ENCODE peak calls at places on chromosomes 5 and 9, in four cellular contexts. One of them, this sample, is unnamed.

GRCh38 chr5:147490989-147491388 is 18.9 kb downstream of the DPYSL3 start:
- DNase-seq in HepG2: no peak
- DNase-seq in WTC11: no peak
- DNase-seq in K562: no peak
- DNase-seq in this sample: no peak

GRCh38 chr5:16304846-16305245 is 125.3 kb upstream of the MARCHF11 start:
- DNase-seq in HepG2: no peak
- DNase-seq in WTC11: no peak
- DNase-seq in K562: no peak
- DNase-seq in this sample: no peak

GRCh38 chr9:23686257-23686656 is 139.8 kb downstream of the ELAVL2 start:
- DNase-seq in HepG2: no peak
- DNase-seq in WTC11: no peak
- DNase-seq in K562: no peak
- DNase-seq in this sample: no peak

GRCh38 chr5:72760259-72760658 is 56.2 kb upstream of the TNPO1 start:
- DNase-seq in HepG2: no peak
- DNase-seq in WTC11: no peak
- DNase-seq in K562: no peak
- DNase-seq in this sample: no peak

GRCh38 chr5:130496215-130496614 is 592.0 kb downstream of the CHSY3 start:
- DNase-seq in HepG2: no peak
- DNase-seq in WTC11: no peak
- DNase-seq in K562: no peak
- DNase-seq in this sample: no peak

GRCh38 chr9:134840511-134840910 is 40.1 kb upstream of the FCN2 start:
- DNase-seq in HepG2: no peak
- DNase-seq in WTC11: no peak
- DNase-seq in K562: no peak
- DNase-seq in this sample: no peak

GRCh38 chr9:89884356-89885083 is 279.7 kb downstream of the GADD45G start:
- DNase-seq in HepG2: no peak
- DNase-seq in WTC11: no peak
- DNase-seq in K562: no peak
- DNase-seq in this sample: no peak

GRCh38 chr5:27474395-27474794 is 436.0 kb upstream of the CDH9 start:
- DNase-seq in HepG2: no peak
- DNase-seq in WTC11: no peak
- DNase-seq in K562: no peak
- DNase-seq in this sample: no peak

GRCh38 chr9:107487521-107488399 is 1.8 kb downstream of the KLF4 start:
- DNase-seq in HepG2: no peak
- DNase-seq in WTC11: peak
- DNase-seq in K562: no peak
- DNase-seq in this sample: no peak

GRCh38 chr9:78023003-78023741 is 8.4 kb downstream of the GNAQ start:
- DNase-seq in HepG2: peak
- DNase-seq in WTC11: no peak
- DNase-seq in K562: no peak
- DNase-seq in this sample: no peak
- TF ChIP-seq ELF4 in HepG2: no peak
- TF ChIP-seq ELF4 in WTC11: no peak
- TF ChIP-seq ELF4 in K562: no peak
- TF ChIP-seq ELF4 in this sample: no peak

GRCh38 chr9:4566806-4567205 is 76.5 kb downstream of the SLC1A1 start:
- DNase-seq in HepG2: no peak
- DNase-seq in WTC11: no peak
- DNase-seq in K562: no peak
- DNase-seq in this sample: no peak

GRCh38 chr9:4559238-4560182 is 69.2 kb downstream of the SLC1A1 start:
- DNase-seq in HepG2: no peak
- DNase-seq in WTC11: no peak
- DNase-seq in K562: no peak
- DNase-seq in this sample: no peak

GRCh38 chr9:4567601-4568000 is 77.3 kb downstream of the SLC1A1 start:
- DNase-seq in HepG2: no peak
- DNase-seq in WTC11: no peak
- DNase-seq in K562: no peak
- DNase-seq in this sample: no peak

GRCh38 chr9:4558599-4558998 is 68.3 kb downstream of the SLC1A1 start:
- DNase-seq in HepG2: no peak
- DNase-seq in WTC11: no peak
- DNase-seq in K562: no peak
- DNase-seq in this sample: no peak

DNA sequence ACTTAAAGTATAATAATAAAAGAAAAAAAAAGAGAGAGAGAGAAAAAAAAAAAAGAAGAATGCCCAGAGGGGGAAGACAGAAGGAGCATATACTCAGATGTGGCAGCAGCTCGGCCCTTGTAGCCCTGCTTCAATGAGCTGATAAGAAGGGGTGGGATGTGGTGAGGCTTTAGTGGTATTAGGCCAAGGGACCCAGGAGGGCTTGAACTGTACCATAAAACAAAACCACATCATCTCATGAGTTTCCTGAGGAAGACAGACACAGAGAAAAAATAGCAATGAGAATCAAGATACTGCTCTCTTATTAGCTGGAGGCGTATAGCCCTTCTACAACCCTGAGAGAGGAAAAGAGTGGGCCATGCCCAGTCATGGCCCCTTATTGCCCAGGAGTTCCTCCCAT is 72.8 kb downstream of the SLC1A1 start:
- DNase-seq in HepG2: no peak
- DNase-seq in WTC11: no peak
- DNase-seq in K562: no peak
- DNase-seq in this sample: no peak
- TF ChIP-seq ELF4 in HepG2: no peak
- TF ChIP-seq ELF4 in WTC11: no peak
- TF ChIP-seq ELF4 in K562: no peak
- TF ChIP-seq ELF4 in this sample: no peak

GRCh38 chr9:132588501-132589147 is 6.2 kb downstream of the BARHL1 start:
- DNase-seq in HepG2: no peak
- DNase-seq in WTC11: no peak
- DNase-seq in K562: no peak
- DNase-seq in this sample: no peak
- TF ChIP-seq ELF4 in HepG2: no peak
- TF ChIP-seq ELF4 in WTC11: no peak
- TF ChIP-seq ELF4 in K562: no peak
- TF ChIP-seq ELF4 in this sample: no peak

DNA sequence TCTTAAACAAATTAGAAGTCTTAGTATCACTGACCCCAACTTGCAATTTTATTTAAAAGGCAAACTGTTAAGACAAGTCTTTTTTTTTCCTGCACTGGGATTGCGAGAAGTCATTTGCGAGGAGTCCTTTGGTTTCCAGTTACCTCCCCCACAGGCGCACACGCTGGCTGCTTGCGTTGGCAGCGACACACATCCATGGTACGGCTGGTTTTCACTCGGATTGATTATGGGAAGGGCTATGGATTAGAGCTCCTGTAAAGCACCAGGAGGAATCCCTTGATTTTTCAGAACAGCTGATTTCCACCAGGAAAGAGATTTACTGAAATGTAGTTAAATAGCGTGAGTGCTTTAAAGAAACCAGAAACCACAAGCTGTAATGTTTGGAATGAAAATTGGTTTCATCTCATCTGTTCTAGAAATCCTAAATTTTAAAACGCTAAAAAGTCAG is 732 bp downstream of the SLC1A3 start:
- DNase-seq in HepG2: no peak
- DNase-seq in WTC11: no peak
- DNase-seq in K562: no peak
- DNase-seq in this sample: peak
- TF ChIP-seq ELF4 in HepG2: no peak
- TF ChIP-seq ELF4 in WTC11: no peak
- TF ChIP-seq ELF4 in K562: no peak
- TF ChIP-seq ELF4 in this sample: no peak

GRCh38 chr5:24609694-24610093 is 35.1 kb downstream of the CDH10 start:
- DNase-seq in HepG2: no peak
- DNase-seq in WTC11: no peak
- DNase-seq in K562: no peak
- DNase-seq in this sample: no peak

DNA sequence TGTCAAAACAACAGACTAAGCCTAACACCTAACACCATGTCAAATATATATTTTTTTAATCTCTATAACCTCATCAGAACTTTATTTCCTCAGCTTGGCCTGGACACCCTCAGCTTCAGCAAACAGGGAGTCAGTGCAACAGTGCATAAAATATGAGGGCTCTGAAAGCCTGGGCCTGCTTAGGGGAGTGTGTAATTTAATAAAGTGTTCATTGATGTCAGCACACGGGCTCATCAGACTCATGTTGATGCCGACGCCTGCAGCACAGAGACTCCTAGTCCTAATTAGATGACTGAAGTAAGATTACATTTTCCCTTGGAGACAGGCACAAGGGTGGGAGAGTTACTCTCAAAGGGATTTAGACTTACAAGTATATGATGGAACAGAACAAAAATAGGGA is 37.8 kb downstream of the CDH10 start:
- DNase-seq in HepG2: no peak
- DNase-seq in WTC11: no peak
- DNase-seq in K562: no peak
- DNase-seq in this sample: no peak
- TF ChIP-seq ELF4 in HepG2: no peak
- TF ChIP-seq ELF4 in WTC11: no peak
- TF ChIP-seq ELF4 in K562: no peak
- TF ChIP-seq ELF4 in this sample: no peak

DNA sequence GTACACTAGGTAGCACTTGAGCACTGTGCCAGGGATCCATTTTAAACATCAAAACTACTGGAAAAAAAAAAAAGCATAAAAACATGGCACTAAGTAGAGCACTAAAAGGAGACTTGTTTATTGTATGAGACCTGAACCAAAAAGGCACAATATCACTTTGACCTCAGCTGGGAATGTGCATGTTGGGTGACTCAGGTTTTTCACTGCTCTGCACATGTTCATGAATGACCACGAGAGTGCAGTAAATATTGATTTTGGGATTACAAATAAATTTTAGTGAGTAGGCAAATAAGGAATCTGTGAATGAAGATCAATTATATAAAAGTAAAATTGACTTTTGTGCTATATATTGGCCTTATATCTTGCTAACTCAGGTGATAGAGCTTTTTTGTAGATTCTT is 11.8 kb downstream of the RMI1 start:
- DNase-seq in HepG2: peak
- DNase-seq in WTC11: no peak
- DNase-seq in K562: peak
- DNase-seq in this sample: no peak
- TF ChIP-seq ELF4 in HepG2: no peak
- TF ChIP-seq ELF4 in WTC11: no peak
- TF ChIP-seq ELF4 in K562: no peak
- TF ChIP-seq ELF4 in this sample: no peak

GRCh38 chr5:176734756-176735342 is 75.5 kb upstream of the UNC5A start:
- DNase-seq in HepG2: no peak
- DNase-seq in WTC11: no peak
- DNase-seq in K562: no peak
- DNase-seq in this sample: no peak
- TF ChIP-seq ELF4 in HepG2: no peak
- TF ChIP-seq ELF4 in WTC11: no peak
- TF ChIP-seq ELF4 in K562: no peak
- TF ChIP-seq ELF4 in this sample: no peak

This sample was measured in HEK293T.